ENCODE peak calls at places on chromosome 12, in ten cellular contexts. P, G, Y, N, R, D, M, A, C and E are unnamed samples.

GRCh38 chr12:49783917-49784676 is 42.7 kb downstream of the TMBIM6 start:
- DNase-seq in M (peak), C (no peak), A (no peak), R (peak), D (no peak), P (no peak), Y (peak), N (no peak), G (no peak), E (no peak)

GRCh38 chr12:44874981-44875416 is 1.1 kb downstream of the NELL2 start:
- DNase-seq in Y (no peak), G (peak), N (no peak), R (no peak), A (no peak), M (no peak), P (no peak), D (no peak), C (no peak), E (no peak)

GRCh38 chr12:122322501-122322900 is 56.2 kb upstream of the VPS33A start:
- DNase-seq in N (no peak), G (no peak), D (no peak), M (peak), P (no peak), A (no peak), R (peak), Y (no peak), C (no peak), E (no peak)

GRCh38 chr12:3379079-3379478 is 111.9 kb upstream of the PRMT8 start:
- DNase-seq in G (no peak), D (no peak), N (no peak), C (no peak), M (no peak), P (no peak), R (no peak), Y (no peak), A (no peak), E (no peak)

GRCh38 chr12:778615-779014 is 26.2 kb downstream of the WNK1 start:
- DNase-seq in P (no peak), M (no peak), D (no peak), R (no peak), G (no peak), Y (no peak), A (no peak), N (no peak), C (no peak), E (no peak)

GRCh38 chr12:1912580-1913376 is 5.7 kb downstream of the CACNA2D4 start:
- DNase-seq in C (no peak), M (no peak), R (no peak), N (peak), A (no peak), G (peak), P (peak), Y (no peak), D (no peak), E (no peak)

GRCh38 chr12:6323340-6323994 is 13.0 kb downstream of the PLEKHG6 start:
- DNase-seq in A (no peak), C (no peak), D (no peak), G (peak), P (peak), Y (peak), M (peak), N (no peak), R (peak), E (peak)

GRCh38 chr12:5580911-5581488 is 149.1 kb downstream of the NTF3 start:
- DNase-seq in R (no peak), P (no peak), A (no peak), Y (no peak), C (peak), G (no peak), N (no peak), D (no peak), M (peak), E (no peak)

GRCh38 chr12:96502477-96502876 is 13.1 kb downstream of the CFAP54 start:
- DNase-seq in C (no peak), M (peak), R (no peak), N (no peak), G (no peak), P (no peak), D (no peak), Y (no peak), A (no peak), E (no peak)

GRCh38 chr12:110597885-110598284 is 14.8 kb upstream of the PPTC7 start:
- DNase-seq in M (no peak), C (no peak), G (no peak), A (no peak), D (no peak), Y (no peak), N (no peak), P (no peak), R (no peak), E (no peak)

GRCh38 chr12:23980826-23981225 is 31.4 kb upstream of the SOX5 start:
- DNase-seq in M (no peak), D (no peak), R (no peak), Y (no peak), N (no peak), A (no peak), G (no peak), C (no peak), P (no peak), E (no peak)

GRCh38 chr12:109770861-109771670 is 57.4 kb downstream of the FAM222A start:
- DNase-seq in D (peak), P (no peak), A (no peak), C (no peak), R (no peak), Y (no peak), G (no peak), N (peak), M (no peak), E (no peak)

GRCh38 chr12:28937196-28937595 is 211.9 kb upstream of the FAR2 start:
- DNase-seq in G (no peak), Y (no peak), C (no peak), P (no peak), D (no peak), N (no peak), A (no peak), M (peak), R (peak), E (peak)

GRCh38 chr12:7923241-7924236 is 12.4 kb downstream of the SLC2A3 start:
- DNase-seq in Y (no peak), A (no peak), D (no peak), R (no peak), C (no peak), P (no peak), N (no peak), G (no peak), M (no peak), E (no peak)

GRCh38 chr12:990308-990648 is 745 bp upstream of the ERC1 start:
- DNase-seq in N (peak), C (peak), P (peak), R (peak), Y (peak), M (peak), A (no peak), D (no peak), G (peak), E (no peak)

GRCh38 chr12:121805800-121806555 is 2.2 kb downstream of the SETD1B start:
- DNase-seq in R (no peak), M (no peak), C (no peak), G (no peak), N (peak), A (no peak), Y (no peak), D (peak), P (no peak), E (no peak)

GRCh38 chr12:15045451-15045850 is 72.6 kb downstream of the PDE6H start:
- DNase-seq in P (no peak), N (no peak), Y (peak), R (no peak), C (peak), M (no peak), G (no peak), A (no peak), D (no peak), E (no peak)

GRCh38 chr12:57474430-57474829 is 5.2 kb downstream of the ARHGAP9 start:
- DNase-seq in R (no peak), M (no peak), G (no peak), Y (no peak), N (peak), D (no peak), A (no peak), P (no peak), C (no peak), E (no peak)

GRCh38 chr12:69935651-69936100 is 110.6 kb downstream of the MYRFL start:
- DNase-seq in D (no peak), C (no peak), G (no peak), P (no peak), M (no peak), Y (no peak), R (no peak), A (no peak), N (no peak), E (no peak)

GRCh38 chr12:17204289-17205054 is 598.5 kb upstream of the LMO3 start:
- DNase-seq in R (no peak), A (no peak), Y (no peak), P (no peak), D (no peak), N (no peak), M (no peak), G (no peak), C (no peak), E (no peak)

GRCh38 chr12:124394462-124395128 is 99.7 kb downstream of the RFLNA start:
- DNase-seq in M (peak), D (no peak), G (no peak), A (no peak), P (no peak), Y (no peak), C (no peak), R (peak), N (no peak), E (no peak)

GRCh38 chr12:75842119-75842518 is 189.5 kb downstream of the PHLDA1 start:
- DNase-seq in C (no peak), G (no peak), Y (no peak), N (no peak), P (no peak), R (peak), D (no peak), M (no peak), A (no peak), E (no peak)

GRCh38 chr12:70609739-70610491 is 27.3 kb downstream of the PTPRB start:
- DNase-seq in R (peak), N (peak), M (peak), A (no peak), C (peak), P (peak), Y (no peak), D (peak), G (peak), E (no peak)

GRCh38 chr12:99649551-99649950 is 2.0 kb downstream of the GARIN6 start:
- DNase-seq in A (no peak), Y (no peak), C (no peak), R (no peak), N (no peak), D (no peak), P (no peak), G (no peak), M (no peak), E (no peak)

GRCh38 chr12:123491056-123491455 is 33.1 kb downstream of the SNRNP35 start:
- DNase-seq in P (no peak), N (no peak), A (no peak), C (no peak), G (no peak), M (no peak), Y (no peak), D (no peak), R (no peak), E (no peak)

GRCh38 chr12:104792570-104792969 is 165.5 kb downstream of the SLC41A2 start:
- DNase-seq in A (no peak), D (no peak), N (no peak), M (peak), R (peak), P (no peak), G (no peak), C (peak), Y (peak), E (peak)

DNA sequence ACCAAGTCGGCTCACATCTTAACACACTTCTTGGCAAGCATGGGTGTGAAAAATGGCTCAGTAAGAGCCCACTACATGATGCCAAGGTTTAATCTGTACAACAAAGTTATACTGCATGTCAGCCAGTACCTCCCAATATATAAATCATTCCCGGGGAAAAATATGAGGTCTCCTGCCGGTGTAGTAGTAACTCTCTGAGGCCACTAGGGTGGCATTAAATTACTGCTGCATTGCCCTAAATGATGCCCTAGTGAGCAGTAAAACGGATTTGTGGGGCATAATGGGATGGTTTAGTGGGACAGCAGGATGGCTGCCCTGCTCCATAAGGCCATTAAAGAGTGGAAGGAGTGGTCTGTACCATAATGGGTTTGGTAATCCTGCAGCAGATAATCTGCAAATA is 267.7 kb downstream of the MED13L start:
- DNase-seq in M (peak), R (no peak), G (no peak), P (no peak), Y (no peak), C (no peak), A (no peak), N (no peak), D (no peak), E (no peak)
- TF ChIP-seq CTCF in M (peak), R (no peak), G (no peak), P (no peak), Y (peak), C (peak), A (peak), N (no peak), D (no peak), E (peak)

GRCh38 chr12:116662612-116663144 is 75.2 kb downstream of the SPRING1 start:
- DNase-seq in P (no peak), Y (no peak), C (no peak), D (no peak), M (no peak), A (no peak), R (peak), N (peak), G (no peak), E (no peak)
- TF ChIP-seq CTCF in P (no peak), Y (no peak), C (no peak), D (no peak), M (no peak), A (no peak), R (no peak), N (no peak), G (no peak), E (no peak)

DNA sequence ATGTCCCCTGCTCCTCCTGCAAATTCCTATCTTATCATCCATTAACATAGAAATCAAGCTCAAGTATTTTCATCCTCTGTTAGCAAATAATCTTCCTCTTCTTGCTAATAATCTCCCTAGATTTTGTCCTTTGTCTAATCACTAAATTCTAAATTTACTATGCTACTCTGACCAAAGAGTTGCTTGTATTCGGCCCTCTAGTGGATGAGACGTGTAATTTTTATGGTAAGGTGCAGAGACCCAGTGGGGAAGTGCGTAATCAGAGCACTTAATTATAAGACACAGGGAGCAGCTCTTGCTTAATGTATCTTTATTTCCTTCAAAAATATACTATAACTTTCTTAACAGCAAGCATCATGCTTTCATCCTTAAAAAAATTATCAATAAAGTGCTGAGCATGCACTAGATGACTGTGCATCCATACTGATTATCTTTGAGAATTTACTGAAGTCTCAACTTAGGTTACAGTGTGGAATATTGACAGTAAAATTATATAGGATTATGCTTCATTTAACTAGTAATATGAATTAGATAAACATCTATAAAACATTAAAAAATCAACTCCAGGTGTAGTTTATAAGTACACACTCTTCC is 212.6 kb downstream of the SLC16A7 start:
- DNase-seq in A (no peak), P (no peak), N (no peak), D (no peak), R (peak), G (peak), M (peak), C (no peak), Y (peak), E (peak)
- TF ChIP-seq CTCF in A (peak), P (peak), N (peak), D (peak), R (peak), G (peak), M (peak), C (peak), Y (peak), E (peak)

GRCh38 chr12:65609359-65609771 is 214.9 kb upstream of the HMGA2 start:
- DNase-seq in N (no peak), D (no peak), P (no peak), G (no peak), M (peak), R (peak), C (no peak), Y (peak), A (no peak), E (no peak)
- TF ChIP-seq CTCF in N (no peak), D (no peak), P (no peak), G (no peak), M (peak), R (no peak), C (no peak), Y (peak), A (no peak), E (peak)

DNA sequence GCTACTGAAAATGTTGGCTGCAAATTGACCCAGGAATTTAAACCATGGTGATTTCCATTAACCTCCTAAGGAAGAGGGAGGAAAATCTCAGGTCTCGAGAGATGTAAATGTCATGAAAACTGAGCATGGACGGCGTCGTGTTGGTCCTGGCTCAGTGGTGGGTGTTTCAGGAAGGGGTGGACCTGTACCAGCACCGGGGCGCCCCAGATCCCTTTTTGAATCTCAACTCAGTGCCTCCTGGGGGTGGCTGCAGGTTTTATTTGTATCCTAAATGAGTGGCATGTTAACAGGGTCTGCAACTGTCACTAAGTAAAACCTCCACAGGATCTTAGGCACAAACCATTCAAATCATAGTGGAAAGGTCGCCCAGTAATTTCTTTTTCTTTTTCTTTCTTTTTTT is 101.3 kb downstream of the ASCL4 start:
- DNase-seq in C (no peak), A (no peak), N (no peak), P (no peak), G (peak), D (no peak), R (no peak), M (no peak), Y (no peak), E (no peak)
- TF ChIP-seq CTCF in C (no peak), A (no peak), N (no peak), P (no peak), G (no peak), D (no peak), R (no peak), M (no peak), Y (no peak), E (no peak)

GRCh38 chr12:95417372-95417771 is 56.6 kb upstream of the METAP2 start:
- DNase-seq in C (no peak), M (no peak), G (no peak), Y (no peak), A (no peak), N (no peak), P (no peak), R (no peak), D (no peak), E (no peak)
- TF ChIP-seq CTCF in C (no peak), M (no peak), G (no peak), Y (no peak), A (no peak), N (no peak), P (no peak), R (no peak), D (no peak), E (no peak)

DNA sequence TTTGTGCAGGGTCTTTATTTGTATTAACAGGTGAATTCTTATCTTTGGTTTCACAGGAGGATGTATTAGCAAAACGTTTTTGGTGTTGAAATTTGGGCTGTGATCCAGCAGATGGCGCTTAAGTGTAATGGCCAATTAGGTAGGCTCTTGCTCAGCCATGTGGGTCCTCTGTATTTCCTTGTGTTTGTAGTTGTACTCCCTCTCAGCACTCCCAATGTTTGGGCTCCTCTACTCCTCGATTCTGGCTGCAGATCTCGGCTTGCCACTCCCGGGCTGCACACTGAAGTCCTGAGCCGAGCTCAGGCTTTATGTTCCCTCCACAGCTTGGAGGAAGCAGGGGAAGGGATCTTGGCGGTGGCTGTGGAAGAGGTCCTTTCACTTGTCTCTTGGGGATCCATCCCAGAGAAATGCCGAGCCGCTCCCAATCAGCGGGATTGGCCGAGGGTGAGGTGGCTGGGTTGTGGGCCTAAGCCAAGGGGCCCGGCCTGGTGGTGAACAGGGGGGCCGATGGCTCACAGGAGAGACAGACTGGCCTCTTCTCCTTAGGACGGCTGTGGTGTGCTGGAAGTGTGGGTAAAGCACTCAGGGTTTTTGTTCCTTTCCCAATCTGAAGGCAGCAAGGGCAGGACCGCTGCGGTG is 133.7 kb downstream of the AEBP2 start:
- DNase-seq in N (no peak), Y (peak), D (no peak), R (peak), G (peak), P (no peak), A (no peak), M (peak), C (no peak), E (no peak)
- TF ChIP-seq CTCF in N (peak), Y (peak), D (peak), R (peak), G (peak), P (no peak), A (peak), M (peak), C (peak), E (peak)

GRCh38 chr12:72509893-72510292 is 237.7 kb downstream of the TRHDE start:
- DNase-seq in A (no peak), M (no peak), N (no peak), P (no peak), C (no peak), Y (no peak), G (no peak), R (no peak), D (no peak), E (no peak)
- TF ChIP-seq CTCF in A (no peak), M (no peak), N (no peak), P (no peak), C (no peak), Y (no peak), G (no peak), R (no peak), D (no peak), E (no peak)